ENCODE peak calls at places on chromosome 2, in five cellular contexts. Z is HT1080; U is GM10248; C is fibroblast of the aortic adventitia; E is CD4-positive, CD25-positive, alpha-beta regulatory T cell. O is an unnamed sample.

GRCh38 chr2:196951973-196952372 is 25.5 kb upstream of the PGAP1 start:
- DNase-seq in C (no peak), Z (no peak), E (no peak), U (no peak), O (no peak)

GRCh38 chr2:183903026-183903425 is 695.3 kb upstream of the ZNF804A start:
- DNase-seq in C (no peak), U (no peak), E (no peak), Z (peak; percentile 15), O (no peak)

GRCh38 chr2:9191044-9191481 is 15.5 kb upstream of the ASAP2 start:
- DNase-seq in U (no peak), E (no peak), C (peak; percentile 98), Z (peak; percentile 75), O (no peak)

GRCh38 chr2:234304945-234305344 is 191.9 kb downstream of the ARL4C start:
- DNase-seq in C (peak; percentile 38), E (no peak), U (no peak), Z (peak; percentile 47), O (no peak)

GRCh38 chr2:241068136-241068941 is 33.7 kb downstream of the MTERF4 start:
- DNase-seq in C (no peak), Z (no peak), E (no peak), U (no peak), O (no peak)

GRCh38 chr2:175662335-175662734 is 339.7 kb downstream of the LNPK start:
- DNase-seq in C (no peak), E (no peak), Z (no peak), U (no peak), O (no peak)

GRCh38 chr2:20421988-20422678 is 24.7 kb upstream of the RHOB start:
- DNase-seq in U (no peak), E (no peak), C (peak; percentile 92), Z (peak; percentile 38), O (no peak)

GRCh38 chr2:240306185-240306584 is 129.3 kb upstream of the GPC1 start:
- DNase-seq in E (no peak), Z (no peak), U (no peak), C (no peak), O (no peak)

GRCh38 chr2:36379710-36380448 is 24.3 kb downstream of the CRIM1 start:
- DNase-seq in U (no peak), Z (peak; percentile 69), E (no peak), C (no peak), O (no peak)

GRCh38 chr2:175463639-175464310 is 282.3 kb upstream of the ATP5MC3 start:
- DNase-seq in Z (no peak), U (no peak), C (no peak), E (no peak), O (no peak)

GRCh38 chr2:198697218-198697617 is 760.5 kb downstream of the SATB2 start:
- DNase-seq in U (no peak), C (no peak), Z (no peak), E (no peak), O (no peak)

GRCh38 chr2:241993386-241994005 is 124.0 kb downstream of the RTP5 start:
- DNase-seq in U (no peak), Z (no peak), C (no peak), E (no peak), O (no peak)

O was measured in Jurkat, Clone E6-1.